ENCODE peak calls at places on chromosome 5, in six cellular contexts. I is HepG2, Q is testis, S is spleen, L is sigmoid colon, F is uterus. P is an unnamed sample.

GRCh38 chr5:39198080-39198479 is 21.3 kb downstream of the FYB1 start:
- DNase-seq in L (no peak), I (peak), F (no peak), Q (no peak), S (no peak), P (no peak)

GRCh38 chr5:168015506-168015905 is 275.9 kb upstream of the WWC1 start:
- DNase-seq in S (no peak), L (no peak), Q (no peak), I (no peak), F (no peak), P (no peak)

GRCh38 chr5:38888023-38888422 is 42.2 kb downstream of the OSMR start:
- DNase-seq in S (no peak), L (no peak), F (no peak), Q (no peak), I (no peak), P (no peak)

GRCh38 chr5:130885027-130885426 is 280.0 kb downstream of the HINT1 start:
- DNase-seq in S (no peak), L (no peak), I (peak), F (no peak), Q (no peak), P (no peak)

GRCh38 chr5:149824851-149825250 is 94.7 kb downstream of the PPARGC1B start:
- DNase-seq in F (peak), I (no peak), S (no peak), L (peak), Q (peak), P (no peak)

GRCh38 chr5:130605200-130605599 is 559.9 kb downstream of the HINT1 start:
- DNase-seq in L (no peak), S (no peak), F (no peak), Q (no peak), I (no peak), P (no peak)

GRCh38 chr5:180161420-180162303 is 47.3 kb downstream of the RASGEF1C start:
- DNase-seq in I (peak), F (no peak), Q (peak), S (no peak), L (peak), P (peak)

GRCh38 chr5:14595189-14595588 is 13.6 kb downstream of the OTULINL start:
- DNase-seq in F (no peak), Q (no peak), S (no peak), I (no peak), L (no peak), P (no peak)

GRCh38 chr5:150224483-150225027 is 34.7 kb downstream of the SLC6A7 start:
- DNase-seq in F (no peak), Q (no peak), L (no peak), S (no peak), I (no peak), P (no peak)

GRCh38 chr5:32504923-32505596 is 60.5 kb upstream of the ZFR start:
- DNase-seq in Q (peak), L (peak), I (no peak), F (peak), S (no peak), P (peak)
- TF ChIP-seq POLR2A in Q (no peak), L (no peak), I (no peak), F (no peak), S (no peak), P (no peak)

DNA sequence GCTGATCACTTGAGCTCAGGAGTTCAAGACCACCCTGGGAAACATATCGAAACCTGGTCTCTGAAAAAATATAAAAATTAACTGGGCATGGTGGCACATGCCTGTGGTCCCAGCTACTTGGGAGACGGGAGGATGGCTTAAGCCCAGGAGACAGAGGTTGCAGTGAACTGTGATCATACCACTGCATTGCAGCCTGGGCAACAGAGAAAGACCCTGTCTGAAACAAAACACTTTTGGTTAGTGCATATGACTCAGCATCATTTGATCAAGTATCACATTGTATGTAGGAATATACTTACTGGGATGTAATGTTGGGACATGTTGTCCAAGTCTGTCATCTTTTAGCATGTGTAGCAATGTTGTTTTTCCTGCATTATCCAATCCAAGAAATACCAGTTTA is 12.0 kb downstream of the SAR1B start:
- DNase-seq in Q (no peak), S (no peak), F (no peak), I (no peak), L (no peak), P (no peak)
- H3K4me3 ChIP-seq in Q (no peak), S (no peak), F (no peak), I (no peak), L (no peak), P (no peak)

DNA sequence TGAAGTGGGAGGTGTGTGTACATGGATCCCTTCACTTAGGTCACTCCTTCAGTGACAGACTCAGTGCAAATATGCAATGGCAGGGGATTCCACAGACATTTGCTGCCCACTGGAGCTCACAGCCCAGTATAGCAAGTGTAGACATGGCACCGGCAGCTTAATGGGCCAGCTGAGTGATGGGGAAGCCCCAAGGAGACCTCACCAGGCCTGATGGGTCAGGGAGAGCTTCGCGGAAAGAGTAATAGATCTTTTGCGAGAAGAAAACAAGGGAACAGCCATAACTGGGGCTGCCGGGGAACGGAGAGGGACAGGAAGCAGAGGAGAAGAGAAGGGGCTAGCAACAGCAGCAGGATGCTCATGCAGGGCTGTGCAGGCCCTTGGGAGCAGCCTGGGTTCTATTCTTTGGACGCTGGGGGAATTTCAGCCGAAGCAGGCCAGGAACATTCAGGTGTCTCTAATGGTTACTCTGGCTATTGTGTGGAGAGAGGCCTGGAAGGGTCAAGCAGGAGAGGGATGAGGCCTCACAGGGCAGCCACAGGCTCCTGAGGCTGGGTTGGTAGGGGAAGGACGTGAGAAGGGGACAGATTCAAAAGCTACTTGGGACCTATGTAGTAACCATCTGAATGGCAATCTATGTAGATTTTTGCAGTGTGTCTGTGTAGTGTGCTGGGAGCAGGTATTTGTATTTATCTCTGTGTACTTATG is 27.0 kb downstream of the TCF7 start:
- DNase-seq in F (no peak), S (peak), L (peak), Q (peak), I (no peak), P (peak)
- TF ChIP-seq POLR2A in F (no peak), S (no peak), L (no peak), Q (no peak), I (no peak), P (no peak)

DNA sequence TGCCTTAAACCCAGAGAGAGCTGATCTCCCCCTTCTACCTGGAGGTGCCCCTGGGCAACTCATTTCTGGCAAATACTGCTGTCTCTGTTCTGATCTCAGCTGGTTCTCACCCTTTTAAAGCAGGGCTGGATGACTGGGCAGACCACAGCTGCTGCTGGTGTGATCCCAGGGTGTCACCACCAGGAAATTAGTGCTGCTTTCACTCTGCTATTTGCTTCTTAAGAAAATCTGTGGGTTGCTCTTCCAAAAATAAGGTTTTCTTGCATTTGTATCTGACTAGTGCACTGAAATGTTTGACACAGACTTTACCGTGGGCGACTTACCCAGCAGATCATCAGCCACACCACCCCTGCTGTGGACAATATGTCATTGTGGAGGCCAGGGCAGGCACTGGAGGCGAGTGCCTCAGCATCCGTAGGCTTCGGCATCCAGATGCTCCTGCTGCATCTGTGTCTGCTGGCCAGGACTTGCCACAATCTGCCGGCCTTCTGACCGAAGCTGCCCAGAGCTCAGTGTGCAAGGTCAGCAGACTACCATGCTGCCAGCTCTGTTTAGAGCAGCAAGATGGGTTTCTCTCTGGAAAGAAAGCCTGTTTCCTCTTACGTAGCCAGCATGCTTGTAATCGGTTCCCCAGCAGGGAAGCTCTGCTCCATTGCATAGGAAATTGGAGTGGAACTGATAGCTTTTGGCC is 13.6 kb downstream of the ARHGAP26 start:
- DNase-seq in L (peak), S (no peak), I (no peak), F (no peak), Q (peak), P (peak)
- H3K4me3 ChIP-seq in L (no peak), S (peak), I (no peak), F (no peak), Q (no peak), P (no peak)

DNA sequence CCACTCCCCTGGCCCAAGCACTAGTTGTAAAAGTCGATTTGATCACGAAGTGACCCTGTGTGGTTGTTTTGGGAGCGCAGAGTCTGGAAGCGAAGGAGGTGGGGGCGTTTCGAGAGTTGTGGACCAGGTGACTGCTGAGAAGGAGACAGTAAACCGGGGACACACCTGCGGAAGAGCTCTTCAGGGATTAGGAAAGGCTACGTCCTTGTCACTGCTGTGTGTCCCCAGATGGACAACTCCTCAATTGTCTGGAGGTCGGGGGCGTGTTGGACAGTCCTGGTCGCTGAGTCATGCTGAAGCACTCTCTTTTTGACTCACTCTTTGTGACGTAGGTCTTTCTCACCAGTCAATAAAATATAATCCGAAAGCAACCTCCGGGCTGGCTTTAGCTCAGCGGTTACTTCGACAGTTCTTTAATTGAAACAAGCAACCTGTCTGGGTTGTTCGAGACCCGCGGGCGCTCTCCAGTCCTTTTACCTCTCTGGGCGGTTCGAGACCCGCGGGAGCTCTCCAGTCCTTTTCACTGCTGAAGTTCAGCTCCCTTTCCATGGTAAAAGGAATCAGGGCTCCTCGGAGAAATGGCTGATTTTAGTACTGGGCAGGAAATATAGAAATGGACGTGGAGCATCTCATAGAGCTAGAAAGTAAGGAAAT is 10.8 kb downstream of the ZMAT2 start:
- DNase-seq in I (peak), L (peak), F (peak), S (peak), Q (peak), P (peak)
- TF ChIP-seq POLR2A in I (peak), L (no peak), F (peak), S (no peak), Q (no peak), P (no peak)

GRCh38 chr5:175060264-175060663 is 335.9 kb downstream of the MSX2 start:
- DNase-seq in F (no peak), S (no peak), I (no peak), L (no peak), Q (no peak), P (no peak)
- H3K4me3 ChIP-seq in F (no peak), S (peak), I (no peak), L (peak), Q (peak), P (no peak)

GRCh38 chr5:66828551-66829421 is 232.6 kb downstream of the MAST4 start:
- DNase-seq in Q (peak), I (peak), L (peak), F (peak), S (peak), P (peak)
- TF ChIP-seq POLR2A in Q (no peak), I (no peak), L (no peak), F (peak), S (no peak), P (no peak)

GRCh38 chr5:170388818-170389217 is 349 bp downstream of the KCNMB1 start:
- DNase-seq in I (no peak), S (no peak), L (no peak), Q (no peak), F (no peak), P (no peak)
- H3K4me3 ChIP-seq in I (no peak), S (peak), L (peak), Q (peak), F (peak), P (no peak)

GRCh38 chr5:103260951-103261350 is 2.4 kb downstream of the MACIR start:
- DNase-seq in Q (no peak), S (no peak), L (no peak), I (no peak), F (no peak), P (no peak)

GRCh38 chr5:103256178-103256577 is 2.4 kb upstream of the MACIR start:
- DNase-seq in Q (peak), F (no peak), L (no peak), S (no peak), I (peak), P (no peak)

GRCh38 chr5:103258957-103259704 is 568 bp downstream of the MACIR start:
- DNase-seq in L (peak), Q (peak), I (peak), S (peak), F (peak), P (peak)

GRCh38 chr5:103259705-103260355 is 1.3 kb downstream of the MACIR start:
- DNase-seq in F (peak), L (peak), S (no peak), I (peak), Q (peak), P (peak)

DNA sequence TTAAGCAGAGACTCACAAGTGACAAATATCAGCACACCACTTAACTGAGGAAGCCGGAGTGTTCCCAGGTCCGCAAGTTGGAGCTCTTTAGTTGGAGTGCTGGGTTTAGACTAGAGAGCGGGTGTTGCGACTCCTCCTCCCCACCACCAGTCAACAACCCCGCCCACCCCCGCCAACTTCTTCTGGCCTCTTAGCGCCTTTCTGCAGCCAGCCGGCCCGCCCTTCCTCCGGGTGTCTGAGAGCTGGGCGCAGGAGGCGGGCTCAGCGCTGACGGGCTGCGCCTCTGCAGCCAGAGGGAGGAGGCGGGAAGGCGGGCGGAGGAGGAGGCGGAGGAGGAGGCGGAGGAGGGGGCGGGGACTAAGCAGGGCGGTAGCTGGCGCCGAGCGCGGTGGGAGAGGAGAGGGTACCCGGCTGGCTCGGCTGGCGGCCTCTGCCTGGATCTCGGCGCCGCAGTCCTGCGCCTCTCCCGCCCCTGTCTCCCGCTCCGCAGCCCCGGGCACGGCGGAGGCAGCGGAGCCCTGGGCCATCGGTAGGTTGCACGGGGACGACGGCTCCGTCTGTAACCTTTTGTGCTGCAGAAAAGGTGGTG is at the start of gene MACIR:
- DNase-seq in L (peak), Q (peak), I (peak), F (peak), S (peak), P (peak)
- TF ChIP-seq POLR2A in L (no peak), Q (no peak), I (peak), F (peak), S (peak), P (no peak)

DNA sequence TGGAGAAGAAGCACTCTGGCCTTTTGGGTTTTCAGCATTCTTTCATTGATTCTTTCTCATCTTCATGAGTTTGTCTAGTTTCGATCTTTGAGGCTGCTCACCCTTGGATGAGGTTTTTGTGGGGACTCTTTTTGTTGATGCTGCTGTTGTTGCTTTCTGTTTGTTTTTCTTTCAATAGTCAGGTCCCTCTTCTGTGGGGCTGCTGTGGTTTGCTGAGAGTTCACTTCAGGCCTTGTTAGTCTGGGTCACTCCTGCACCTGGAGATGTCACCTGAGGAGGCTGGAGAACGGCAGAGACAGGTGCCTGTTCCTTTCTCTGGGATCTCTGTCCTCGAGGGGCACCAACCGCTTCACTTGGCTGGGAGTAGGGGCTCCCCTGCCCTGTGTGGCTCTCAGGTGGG is 14.0 kb downstream of the RANBP17 start:
- DNase-seq in S (no peak), F (no peak), Q (no peak), I (no peak), L (no peak), P (no peak)
- H3K4me3 ChIP-seq in S (no peak), F (no peak), Q (no peak), I (no peak), L (no peak), P (no peak)

P was measured in lower leg skin.